ENCODE peak calls at places on chromosomes 11 and 22, in seven cellular contexts. One of them, this sample, is unnamed.

GRCh38 chr11:50170115-50170514 is 137.4 kb downstream of the OR4C45 start:
- DNase-seq in A549: no peak
- DNase-seq in spleen: no peak
- DNase-seq in suprapubic skin: no peak
- DNase-seq in heart left ventricle: no peak
- DNase-seq in body of pancreas: no peak
- DNase-seq in aorta: no peak
- DNase-seq in this sample: no peak

GRCh38 chr11:201936-202335 is 5.3 kb downstream of the BET1L start:
- DNase-seq in body of pancreas: no peak
- DNase-seq in aorta: no peak
- DNase-seq in spleen: no peak
- DNase-seq in A549: no peak
- DNase-seq in suprapubic skin: peak; percentile 40
- DNase-seq in heart left ventricle: no peak
- DNase-seq in this sample: no peak

GRCh38 chr22:24155597-24156145 is 25.6 kb upstream of the SUSD2 start:
- DNase-seq in aorta: peak; percentile 94
- DNase-seq in body of pancreas: peak; percentile 86
- DNase-seq in suprapubic skin: peak; percentile 84
- DNase-seq in A549: peak; percentile 58
- DNase-seq in heart left ventricle: peak; percentile 89
- DNase-seq in spleen: peak; percentile 94
- DNase-seq in this sample: peak; percentile 97

GRCh38 chr11:73072935-73073481 is 69.1 kb downstream of the FCHSD2 start:
- DNase-seq in A549: peak; percentile 75
- DNase-seq in suprapubic skin: no peak
- DNase-seq in spleen: no peak
- DNase-seq in body of pancreas: no peak
- DNase-seq in heart left ventricle: no peak
- DNase-seq in aorta: no peak
- DNase-seq in this sample: peak; percentile 5

GRCh38 chr11:28010001-28010400 is 98.0 kb downstream of the KIF18A start:
- DNase-seq in heart left ventricle: no peak
- DNase-seq in A549: no peak
- DNase-seq in suprapubic skin: no peak
- DNase-seq in spleen: no peak
- DNase-seq in body of pancreas: no peak
- DNase-seq in aorta: no peak
- DNase-seq in this sample: no peak

GRCh38 chr11:69996451-69996850 is 81.7 kb upstream of the ANO1 start:
- DNase-seq in spleen: no peak
- DNase-seq in aorta: no peak
- DNase-seq in heart left ventricle: no peak
- DNase-seq in body of pancreas: no peak
- DNase-seq in A549: no peak
- DNase-seq in suprapubic skin: no peak
- DNase-seq in this sample: no peak

GRCh38 chr11:59962103-59962474 is 1.7 kb upstream of the OOSP4A start:
- DNase-seq in heart left ventricle: no peak
- DNase-seq in aorta: no peak
- DNase-seq in spleen: no peak
- DNase-seq in A549: no peak
- DNase-seq in suprapubic skin: no peak
- DNase-seq in body of pancreas: no peak
- DNase-seq in this sample: no peak

GRCh38 chr11:4839851-4840549 is 9.0 kb downstream of the OR51S1 start:
- DNase-seq in heart left ventricle: no peak
- DNase-seq in aorta: no peak
- DNase-seq in A549: no peak
- DNase-seq in spleen: no peak
- DNase-seq in body of pancreas: no peak
- DNase-seq in suprapubic skin: no peak
- DNase-seq in this sample: no peak

GRCh38 chr11:69154211-69154913 is 1.4 kb upstream of the SMIM38 start:
- DNase-seq in body of pancreas: no peak
- DNase-seq in spleen: peak; percentile 51
- DNase-seq in suprapubic skin: no peak
- DNase-seq in heart left ventricle: peak; percentile 42
- DNase-seq in aorta: no peak
- DNase-seq in A549: no peak
- DNase-seq in this sample: no peak

GRCh38 chr22:19974233-19974861 is 32.7 kb upstream of the TXNRD2 start:
- DNase-seq in aorta: no peak
- DNase-seq in body of pancreas: peak; percentile 44
- DNase-seq in A549: peak; percentile 62
- DNase-seq in suprapubic skin: no peak
- DNase-seq in heart left ventricle: no peak
- DNase-seq in spleen: no peak
- DNase-seq in this sample: peak; percentile 97

GRCh38 chr11:8384199-8384821 is 120.6 kb upstream of the LMO1 start:
- DNase-seq in body of pancreas: peak; percentile 67
- DNase-seq in aorta: no peak
- DNase-seq in suprapubic skin: no peak
- DNase-seq in heart left ventricle: peak; percentile 61
- DNase-seq in A549: peak; percentile 22
- DNase-seq in spleen: peak; percentile 69
- DNase-seq in this sample: peak; percentile 63

GRCh38 chr22:34847072-34847471 is 218.9 kb upstream of the ISX start:
- DNase-seq in spleen: no peak
- DNase-seq in heart left ventricle: no peak
- DNase-seq in suprapubic skin: no peak
- DNase-seq in body of pancreas: no peak
- DNase-seq in aorta: no peak
- DNase-seq in A549: no peak
- DNase-seq in this sample: no peak

GRCh38 chr22:49637255-49637760 is 190.4 kb downstream of the BRD1 start:
- DNase-seq in body of pancreas: no peak
- DNase-seq in A549: no peak
- DNase-seq in spleen: no peak
- DNase-seq in suprapubic skin: no peak
- DNase-seq in aorta: no peak
- DNase-seq in heart left ventricle: no peak
- DNase-seq in this sample: no peak

GRCh38 chr22:29716814-29717213 is 3.0 kb upstream of the CABP7 start:
- DNase-seq in body of pancreas: peak; percentile 69
- DNase-seq in spleen: no peak
- DNase-seq in A549: peak; percentile 55
- DNase-seq in aorta: no peak
- DNase-seq in heart left ventricle: no peak
- DNase-seq in suprapubic skin: no peak
- DNase-seq in this sample: peak; percentile 99

GRCh38 chr11:79201637-79202347 is 239.0 kb downstream of the TENM4 start:
- DNase-seq in aorta: no peak
- DNase-seq in heart left ventricle: no peak
- DNase-seq in suprapubic skin: no peak
- DNase-seq in body of pancreas: no peak
- DNase-seq in spleen: no peak
- DNase-seq in A549: no peak
- DNase-seq in this sample: no peak

GRCh38 chr11:117457835-117458234 is 130.2 kb downstream of the CEP164 start:
- DNase-seq in A549: no peak
- DNase-seq in aorta: no peak
- DNase-seq in heart left ventricle: no peak
- DNase-seq in body of pancreas: peak; percentile 48
- DNase-seq in spleen: peak; percentile 66
- DNase-seq in suprapubic skin: no peak
- DNase-seq in this sample: no peak

GRCh38 chr22:41939981-41940852 is 6.7 kb downstream of the CENPM start:
- DNase-seq in spleen: peak; percentile 95
- DNase-seq in aorta: no peak
- DNase-seq in body of pancreas: no peak
- DNase-seq in heart left ventricle: no peak
- DNase-seq in suprapubic skin: no peak
- DNase-seq in A549: peak; percentile 67
- DNase-seq in this sample: no peak

GRCh38 chr22:49395617-49396016 is 432.1 kb downstream of the BRD1 start:
- DNase-seq in aorta: peak; percentile 61
- DNase-seq in body of pancreas: no peak
- DNase-seq in suprapubic skin: peak; percentile 31
- DNase-seq in heart left ventricle: no peak
- DNase-seq in spleen: peak; percentile 28
- DNase-seq in A549: no peak
- DNase-seq in this sample: no peak

GRCh38 chr22:33332538-33332937 is 274.4 kb upstream of the SYN3 start:
- DNase-seq in heart left ventricle: no peak
- DNase-seq in aorta: no peak
- DNase-seq in suprapubic skin: no peak
- DNase-seq in spleen: no peak
- DNase-seq in body of pancreas: no peak
- DNase-seq in A549: no peak
- DNase-seq in this sample: no peak

GRCh38 chr11:16261836-16262644 is 94.3 kb downstream of the SOX6 start:
- DNase-seq in A549: no peak
- DNase-seq in aorta: no peak
- DNase-seq in body of pancreas: no peak
- DNase-seq in heart left ventricle: no peak
- DNase-seq in spleen: no peak
- DNase-seq in suprapubic skin: no peak
- DNase-seq in this sample: no peak

GRCh38 chr11:120303004-120303637 is 22.0 kb upstream of the TLCD5 start:
- DNase-seq in body of pancreas: peak; percentile 86
- DNase-seq in heart left ventricle: peak; percentile 75
- DNase-seq in suprapubic skin: no peak
- DNase-seq in spleen: no peak
- DNase-seq in aorta: no peak
- DNase-seq in A549: peak; percentile 76
- DNase-seq in this sample: peak; percentile 87

GRCh38 chr11:31977343-31977742 is 113.5 kb upstream of the RCN1 start:
- DNase-seq in spleen: no peak
- DNase-seq in A549: no peak
- DNase-seq in aorta: no peak
- DNase-seq in suprapubic skin: no peak
- DNase-seq in heart left ventricle: no peak
- DNase-seq in body of pancreas: no peak
- DNase-seq in this sample: no peak

GRCh38 chr11:72695354-72695753 is 21.1 kb upstream of the PDE2A start:
- DNase-seq in heart left ventricle: no peak
- DNase-seq in body of pancreas: no peak
- DNase-seq in spleen: no peak
- DNase-seq in aorta: no peak
- DNase-seq in A549: no peak
- DNase-seq in suprapubic skin: no peak
- DNase-seq in this sample: no peak

GRCh38 chr11:120168960-120169681 is 31.2 kb upstream of the TRIM29 start:
- DNase-seq in suprapubic skin: no peak
- DNase-seq in heart left ventricle: peak; percentile 83
- DNase-seq in spleen: peak; percentile 87
- DNase-seq in aorta: peak; percentile 92
- DNase-seq in A549: peak; percentile 54
- DNase-seq in body of pancreas: peak; percentile 77
- DNase-seq in this sample: peak; percentile 92

GRCh38 chr11:804599-804964 is 449 bp downstream of the PIDD1 start:
- DNase-seq in body of pancreas: no peak
- DNase-seq in spleen: no peak
- DNase-seq in aorta: no peak
- DNase-seq in heart left ventricle: no peak
- DNase-seq in suprapubic skin: no peak
- DNase-seq in A549: no peak
- DNase-seq in this sample: no peak

GRCh38 chr11:14784230-14784629 is 107.8 kb downstream of the CYP2R1 start:
- DNase-seq in heart left ventricle: no peak
- DNase-seq in A549: no peak
- DNase-seq in suprapubic skin: no peak
- DNase-seq in body of pancreas: no peak
- DNase-seq in spleen: no peak
- DNase-seq in aorta: no peak
- DNase-seq in this sample: no peak

DNA sequence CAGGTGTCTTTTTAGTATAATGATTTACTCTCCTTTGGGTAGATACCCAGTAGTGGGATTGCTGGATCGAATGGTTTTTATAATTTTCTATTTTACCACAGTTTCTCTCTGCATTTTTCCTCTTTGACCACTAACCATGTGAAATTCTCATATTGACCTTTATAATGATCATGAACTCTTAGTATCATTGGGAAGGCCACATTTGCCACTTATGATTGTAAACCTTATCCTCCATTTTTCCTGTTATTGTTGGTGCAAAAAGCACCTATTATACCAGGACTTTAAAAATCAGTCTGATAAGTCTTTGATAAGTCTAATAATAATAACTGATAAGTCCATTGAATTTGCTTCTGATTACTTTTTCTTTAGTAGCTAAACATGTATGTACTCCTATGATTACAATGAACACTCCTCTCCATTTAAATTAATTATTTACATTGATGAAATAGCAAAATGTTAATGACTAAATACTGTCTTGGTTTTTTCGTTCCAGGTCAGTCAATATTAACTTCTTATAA is 9.6 kb downstream of the NEAT1 start:
- DNase-seq in A549: no peak
- DNase-seq in aorta: no peak
- DNase-seq in suprapubic skin: no peak
- DNase-seq in heart left ventricle: no peak
- DNase-seq in spleen: no peak
- DNase-seq in body of pancreas: no peak
- DNase-seq in this sample: no peak
- H3K4me1 ChIP-seq in A549: peaks cover 78% of the 10 kb centered on the region
- H3K4me1 ChIP-seq in aorta: no peaks in the 10 kb centered on the region
- H3K4me1 ChIP-seq in suprapubic skin: peaks cover 98% of the 10 kb centered on the region
- H3K4me1 ChIP-seq in heart left ventricle: peaks cover 70% of the 10 kb centered on the region
- H3K4me1 ChIP-seq in spleen: peaks cover 96% of the 10 kb centered on the region
- H3K4me1 ChIP-seq in body of pancreas: peaks cover 77% of the 10 kb centered on the region
- H3K4me1 ChIP-seq in this sample: peaks cover 83% of the 10 kb centered on the region

DNA sequence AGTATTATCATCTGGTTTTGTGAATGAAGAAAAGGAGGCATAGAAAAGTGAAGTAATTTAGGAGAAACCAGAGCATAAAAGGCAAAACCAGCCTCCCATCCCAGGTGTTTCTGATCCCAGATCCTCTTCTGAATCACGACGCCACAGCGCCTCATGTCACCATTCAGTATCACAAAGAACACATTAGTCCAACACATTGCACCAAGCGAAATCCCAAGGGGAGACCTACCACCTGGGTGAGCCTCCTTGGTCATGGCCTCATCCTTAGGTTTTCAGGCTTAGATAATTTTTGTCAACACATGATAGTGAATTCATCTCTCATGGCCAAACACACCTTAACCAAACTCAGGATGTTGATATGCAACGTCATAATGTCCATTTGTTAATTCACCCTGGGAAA is 181.5 kb upstream of the SORL1-AS1 start:
- DNase-seq in A549: no peak
- DNase-seq in aorta: no peak
- DNase-seq in spleen: no peak
- DNase-seq in heart left ventricle: no peak
- DNase-seq in suprapubic skin: no peak
- DNase-seq in body of pancreas: no peak
- DNase-seq in this sample: no peak
- H3K4me3 ChIP-seq in A549: no peak overlapping the region
- H3K4me3 ChIP-seq in aorta: no peak overlapping the region
- H3K4me3 ChIP-seq in spleen: no peak overlapping the region
- H3K4me3 ChIP-seq in heart left ventricle: no peak overlapping the region
- H3K4me3 ChIP-seq in suprapubic skin: no peak overlapping the region
- H3K4me3 ChIP-seq in body of pancreas: no peak overlapping the region
- H3K4me3 ChIP-seq in this sample: no peak overlapping the region

GRCh38 chr22:27204817-27205216 is 547.4 kb downstream of the MIAT start:
- DNase-seq in spleen: no peak
- DNase-seq in suprapubic skin: no peak
- DNase-seq in body of pancreas: no peak
- DNase-seq in A549: no peak
- DNase-seq in heart left ventricle: no peak
- DNase-seq in aorta: no peak
- DNase-seq in this sample: no peak
- H3K4me1 ChIP-seq in spleen: no peaks in the 10 kb centered on the region
- H3K4me1 ChIP-seq in suprapubic skin: peaks cover 15% of the 10 kb centered on the region
- H3K4me1 ChIP-seq in body of pancreas: peaks cover 4% of the 10 kb centered on the region
- H3K4me1 ChIP-seq in A549: peaks cover 58% of the 10 kb centered on the region
- H3K4me1 ChIP-seq in heart left ventricle: no peaks in the 10 kb centered on the region
- H3K4me1 ChIP-seq in aorta: no peaks in the 10 kb centered on the region
- H3K4me1 ChIP-seq in this sample: peaks cover 36% of the 10 kb centered on the region

GRCh38 chr11:36532908-36533601 is 23.0 kb upstream of the TRAF6 start:
- DNase-seq in A549: no peak
- DNase-seq in heart left ventricle: no peak
- DNase-seq in body of pancreas: no peak
- DNase-seq in spleen: no peak
- DNase-seq in aorta: no peak
- DNase-seq in suprapubic skin: no peak
- DNase-seq in this sample: no peak
- H3K4me3 ChIP-seq in A549: no peak overlapping the region
- H3K4me3 ChIP-seq in heart left ventricle: no peak overlapping the region
- H3K4me3 ChIP-seq in body of pancreas: no peak overlapping the region
- H3K4me3 ChIP-seq in spleen: no peak overlapping the region
- H3K4me3 ChIP-seq in aorta: no peak overlapping the region
- H3K4me3 ChIP-seq in suprapubic skin: no peak overlapping the region
- H3K4me3 ChIP-seq in this sample: no peak overlapping the region

This sample was measured in osteoblast.